ENCODE peak calls at places on chromosome X, in eight cellular contexts. A is left ventricle myocardium inferior, K is WERI-Rb-1, X is prostate gland, C is Peyer's patch, R is MCF 10A, S is activated B cell treated with CpG ODN at 0.5 μM for 24 hours, U is progenitor cell of endocrine pancreas. I is an unnamed sample.

GRCh38 chrX:122238801-122239200 is 945.3 kb upstream of the GRIA3 start:
- DNase-seq in A (no peak), K (no peak), X (no peak), C (no peak), R (peak; percentile 36), S (no peak), U (no peak), I (no peak)

GRCh38 chrX:43750248-43750676 is 94.2 kb downstream of the MAOA start:
- DNase-seq in A (no peak), K (peak; percentile 56), X (peak; percentile 54), C (peak; percentile 75), R (peak; percentile 82), S (peak; percentile 12), U (no peak), I (no peak)

GRCh38 chrX:108165349-108166111 is 74.0 kb downstream of the ATG4A start:
- DNase-seq in A (no peak), K (peak; percentile 10), X (no peak), C (no peak), R (peak; percentile 48), S (no peak), U (no peak), I (no peak)

GRCh38 chrX:123962006-123962485 is 540 bp downstream of the STAG2 start:
- DNase-seq in A (no peak), K (no peak), X (no peak), C (no peak), R (no peak), S (no peak), U (no peak), I (no peak)

GRCh38 chrX:51332188-51332942 is at the start of gene NUDT10:
- DNase-seq in A (peak; percentile 30), K (no peak), X (peak; percentile 58), C (peak; percentile 52), R (no peak), S (peak; percentile 25), U (peak; percentile 59), I (peak; percentile 44)

GRCh38 chrX:77679145-77679544 is 106.9 kb downstream of the ATRX start:
- DNase-seq in A (no peak), K (no peak), X (no peak), C (no peak), R (no peak), S (no peak), U (no peak), I (no peak)

GRCh38 chrX:19739683-19740082 is 147.7 kb downstream of the SH3KBP1 start:
- DNase-seq in A (peak; percentile 45), K (peak; percentile 85), X (peak; percentile 4), C (peak; percentile 74), R (peak; percentile 82), S (no peak), U (no peak), I (no peak)

GRCh38 chrX:54357414-54358377 is at the start of gene WNK3:
- DNase-seq in A (peak; percentile 71), K (peak; percentile 88), X (peak; percentile 74), C (peak; percentile 71), R (peak; percentile 6), S (peak; percentile 22), U (peak; percentile 71), I (peak; percentile 69)

GRCh38 chrX:108167211-108167872 is 75.8 kb downstream of the ATG4A start:
- DNase-seq in A (no peak), K (no peak), X (no peak), C (no peak), R (peak; percentile 65), S (no peak), U (no peak), I (no peak)

GRCh38 chrX:9882669-9883446 is 84.3 kb upstream of the CLDN34 start:
- DNase-seq in A (no peak), K (no peak), X (no peak), C (no peak), R (no peak), S (no peak), U (no peak), I (no peak)

GRCh38 chrX:129510331-129510730 is 13.0 kb downstream of the SMARCA1 start:
- DNase-seq in A (no peak), K (no peak), X (no peak), C (no peak), R (no peak), S (no peak), U (no peak), I (no peak)

GRCh38 chrX:34365482-34365881 is 233.4 kb upstream of the FAM47A start:
- DNase-seq in A (no peak), K (no peak), X (no peak), C (no peak), R (peak; percentile 59), S (no peak), U (no peak), I (no peak)
- TF ChIP-seq CTCF in A (peak; percentile 44), K (no peak), X (peak; percentile 24), C (no peak), R (peak; percentile 34), S (no peak), U (peak; percentile 65), I (no peak)

DNA sequence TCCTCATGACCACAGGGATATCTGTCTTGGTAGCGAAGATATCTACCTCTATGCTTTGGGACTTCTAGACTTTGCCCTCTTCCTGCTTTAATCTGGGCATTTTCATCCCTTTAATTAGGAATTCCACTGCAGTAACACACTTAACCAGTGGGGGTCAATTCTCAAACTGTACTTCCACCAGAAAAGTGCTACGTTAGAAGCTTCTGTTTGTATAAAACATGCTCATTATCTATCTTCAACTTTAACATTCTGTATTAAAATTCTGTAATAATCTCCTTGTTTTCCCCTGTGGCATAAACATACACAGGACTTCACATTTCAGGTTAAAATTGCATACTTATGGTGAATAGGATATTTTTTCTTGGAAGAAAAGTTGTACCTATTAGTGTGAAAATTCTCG is 105.6 kb downstream of the AMMECR1 start:
- DNase-seq in A (no peak), K (no peak), X (no peak), C (no peak), R (peak; percentile 8), S (no peak), U (no peak), I (no peak)
- TF ChIP-seq CTCF in A (no peak), K (peak; percentile 1), X (no peak), C (no peak), R (no peak), S (no peak), U (peak; percentile 48), I (peak; percentile 56)

DNA sequence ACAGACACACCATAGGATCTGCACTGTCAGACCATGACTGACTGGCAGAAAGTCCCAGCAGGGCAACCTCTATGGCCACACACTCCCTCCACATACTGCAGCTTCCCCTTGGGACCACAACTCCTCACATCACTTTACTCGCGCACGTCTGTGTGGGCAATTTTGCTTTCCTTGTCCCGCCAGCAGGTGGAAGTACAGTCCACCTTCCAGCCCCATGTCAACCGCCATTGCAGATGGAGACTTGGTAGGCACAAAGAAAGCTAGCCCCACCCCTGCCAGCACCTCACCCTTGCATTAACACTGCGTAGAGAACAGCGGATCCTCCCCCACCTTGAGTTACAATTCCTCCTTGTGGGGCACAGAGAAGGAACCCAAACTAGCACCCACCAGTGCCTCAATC is 74.4 kb upstream of the NAP1L2 start:
- DNase-seq in A (no peak), K (peak; percentile 23), X (no peak), C (no peak), R (peak; percentile 1), S (no peak), U (no peak), I (no peak)
- TF ChIP-seq CTCF in A (no peak), K (peak; percentile 40), X (no peak), C (no peak), R (no peak), S (no peak), U (peak; percentile 20), I (no peak)

DNA sequence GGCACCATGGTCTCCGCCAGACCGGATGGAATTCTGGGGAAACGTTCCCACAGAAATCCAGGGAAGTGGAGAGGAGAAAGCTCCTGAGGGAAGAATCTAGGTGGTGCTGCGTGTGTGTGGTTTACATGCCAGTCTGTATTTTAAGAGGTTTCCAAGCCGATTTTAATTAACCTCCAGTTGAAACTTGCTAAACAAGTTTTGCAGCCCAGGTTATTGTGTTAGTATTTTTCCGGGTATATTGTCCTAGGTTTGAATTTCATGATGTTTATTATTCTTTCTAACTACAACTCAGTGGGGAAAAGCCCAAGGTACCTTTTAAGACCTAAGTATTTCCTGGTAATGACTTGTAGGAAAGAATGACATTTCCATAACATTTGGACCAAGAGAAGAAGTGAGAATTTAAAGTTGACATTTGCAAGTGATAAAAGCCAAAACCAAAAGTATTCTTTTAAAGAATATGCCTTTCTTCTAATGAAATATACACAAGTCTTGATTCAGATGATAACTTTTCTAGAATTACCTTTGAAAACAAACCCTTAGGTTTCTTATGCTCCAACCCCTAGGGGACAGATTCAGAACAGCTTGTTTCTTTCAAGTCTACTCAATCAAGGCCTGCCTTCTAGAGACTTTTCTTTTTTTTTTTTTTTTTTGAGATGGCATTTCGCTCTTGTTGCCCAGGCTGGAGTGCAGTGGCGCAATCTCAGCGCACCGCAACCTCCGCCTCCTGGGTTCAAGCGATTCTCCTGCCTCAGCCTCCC is 14.6 kb downstream of the SAT1 start:
- DNase-seq in A (no peak), K (no peak), X (peak; percentile 50), C (no peak), R (no peak), S (no peak), U (no peak), I (peak; percentile 40)
- TF ChIP-seq CTCF in A (no peak), K (no peak), X (no peak), C (no peak), R (no peak), S (no peak), U (peak; percentile 36), I (no peak)

GRCh38 chrX:1391707-1392375 is at the start of gene SLC25A6:
- DNase-seq in A (peak; percentile 100), K (peak; percentile 98), X (peak; percentile 99), C (peak; percentile 99), R (peak; percentile 96), S (peak; percentile 100), U (peak; percentile 99), I (peak; percentile 100)
- TF ChIP-seq CTCF in A (peak; percentile 37), K (peak; percentile 13), X (peak; percentile 20), C (no peak), R (no peak), S (no peak), U (peak; percentile 28), I (no peak)

DNA sequence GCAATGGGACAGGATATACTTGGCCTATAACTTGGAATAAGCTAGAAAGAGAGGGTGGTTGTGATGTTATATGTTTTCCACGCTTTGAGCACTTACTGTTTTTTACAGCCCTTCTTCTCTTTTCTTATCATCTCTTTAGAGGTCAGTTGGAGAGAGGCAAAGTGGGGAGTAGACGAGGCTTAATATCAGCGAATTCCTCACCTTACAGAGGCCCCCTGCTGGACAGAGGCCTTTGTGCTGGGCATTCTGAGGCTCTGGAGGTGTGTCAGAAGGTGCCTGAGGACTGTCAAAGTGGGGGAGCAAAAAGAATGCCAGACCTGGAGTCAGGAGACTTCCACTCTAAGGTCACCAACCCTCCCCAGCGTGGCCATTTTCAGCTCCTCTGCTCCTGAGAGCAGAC is 42.5 kb downstream of the MAMLD1 start:
- DNase-seq in A (no peak), K (peak; percentile 26), X (no peak), C (no peak), R (peak; percentile 38), S (no peak), U (no peak), I (no peak)
- TF ChIP-seq CTCF in A (peak; percentile 13), K (peak; percentile 62), X (no peak), C (no peak), R (no peak), S (no peak), U (peak; percentile 46), I (no peak)

I was measured in mesothelial cell of epicardium.